ENCODE peak calls at places on chromosome 22, in seven cellular contexts. J, R, P, F, A, D and N are unnamed samples.

GRCh38 chr22:25153961-25154685 is 45.5 kb upstream of the CRYBB3 start:
- DNase-seq in P (peak), D (no peak), J (peak), F (peak), R (no peak), A (peak), N (no peak)

GRCh38 chr22:42060489-42060888 is 10.1 kb downstream of the NAGA start:
- DNase-seq in J (no peak), F (no peak), D (no peak), P (no peak), A (no peak), R (no peak), N (peak)

GRCh38 chr22:48169227-48169626 is 1406.8 kb downstream of the TBC1D22A start:
- DNase-seq in F (no peak), J (no peak), D (no peak), A (no peak), P (no peak), R (no peak), N (no peak)

GRCh38 chr22:47162865-47163264 is 400.4 kb downstream of the TBC1D22A start:
- DNase-seq in P (no peak), D (no peak), A (peak), J (no peak), F (no peak), R (no peak), N (no peak)

GRCh38 chr22:48653306-48653705 is 1174.4 kb downstream of the BRD1 start:
- DNase-seq in F (no peak), R (no peak), J (no peak), A (no peak), D (no peak), P (no peak), N (no peak)

GRCh38 chr22:17569971-17570511 is 6.7 kb downstream of the SLC25A18 start:
- DNase-seq in F (peak), D (peak), A (no peak), J (peak), R (no peak), P (peak), N (no peak)

GRCh38 chr22:30941363-30941740 is 27.2 kb downstream of the MORC2 start:
- DNase-seq in J (no peak), F (no peak), R (no peak), D (no peak), A (no peak), P (no peak), N (no peak)

GRCh38 chr22:50602338-50602700 is 1.7 kb downstream of the MAPK8IP2 start:
- DNase-seq in R (no peak), F (no peak), J (no peak), D (no peak), A (no peak), P (no peak), N (no peak)

GRCh38 chr22:20967697-20968201 is 694 bp downstream of the AIFM3 start:
- DNase-seq in F (no peak), J (no peak), D (no peak), R (no peak), A (no peak), P (no peak), N (no peak)

GRCh38 chr22:27433585-27434190 is 367.9 kb downstream of the MN1 start:
- DNase-seq in R (no peak), A (peak), P (no peak), J (peak), D (peak), F (no peak), N (no peak)

GRCh38 chr22:34622602-34623001 is 443.4 kb upstream of the ISX start:
- DNase-seq in P (no peak), A (no peak), J (no peak), F (no peak), R (no peak), D (no peak), N (no peak)

GRCh38 chr22:35219012-35219411 is 38.3 kb upstream of the HMGXB4 start:
- DNase-seq in P (no peak), D (peak), A (no peak), F (peak), R (peak), J (peak), N (no peak)

GRCh38 chr22:42473484-42474193 is 41.4 kb upstream of the NFAM1 start:
- DNase-seq in D (peak), P (peak), J (peak), R (peak), A (no peak), F (peak), N (no peak)

GRCh38 chr22:48884292-48884691 is 943.4 kb downstream of the BRD1 start:
- DNase-seq in A (no peak), D (no peak), R (no peak), J (no peak), F (no peak), P (no peak), N (no peak)

GRCh38 chr22:46619830-46620501 is at the start of gene GRAMD4:
- DNase-seq in A (no peak), R (no peak), F (no peak), P (peak), J (no peak), D (no peak), N (no peak)

GRCh38 chr22:42937164-42937854 is 77.6 kb downstream of the PACSIN2 start:
- DNase-seq in A (peak), F (peak), P (no peak), D (peak), R (peak), J (peak), N (no peak)

GRCh38 chr22:48957311-48957986 is 870.2 kb downstream of the BRD1 start:
- DNase-seq in J (no peak), P (no peak), F (no peak), A (no peak), R (no peak), D (no peak), N (peak)

GRCh38 chr22:27876684-27877083 is 42.4 kb downstream of the PITPNB start:
- DNase-seq in F (peak), P (peak), A (no peak), J (peak), R (no peak), D (peak), N (no peak)

GRCh38 chr22:26722159-26722558 is 64.8 kb downstream of the MIAT start:
- DNase-seq in P (no peak), A (no peak), R (no peak), F (no peak), D (peak), J (peak), N (no peak)

GRCh38 chr22:41782316-41782715 is 18.2 kb upstream of the CCDC134 start:
- DNase-seq in R (no peak), A (no peak), F (no peak), P (no peak), D (no peak), J (no peak), N (no peak)

GRCh38 chr22:42919199-42919598 is 62.1 kb upstream of the ARFGAP3 start:
- DNase-seq in R (peak), A (no peak), F (no peak), D (no peak), P (peak), J (no peak), N (no peak)

GRCh38 chr22:28882545-28882877 is 861 bp upstream of the ZNRF3 start:
- DNase-seq in A (no peak), D (no peak), P (peak), J (no peak), R (no peak), F (peak), N (no peak)

GRCh38 chr22:33983558-33983957 is 63.3 kb upstream of the LARGE1 start:
- DNase-seq in A (no peak), P (no peak), J (no peak), R (no peak), D (no peak), F (no peak), N (no peak)

GRCh38 chr22:42217019-42217751 is 53.3 kb downstream of the TCF20 start:
- DNase-seq in D (peak), F (no peak), J (peak), R (no peak), P (no peak), A (no peak), N (no peak)

GRCh38 chr22:30196867-30197336 is 49.7 kb downstream of the LIF start:
- DNase-seq in F (no peak), R (no peak), J (no peak), P (peak), A (no peak), D (no peak), N (no peak)

GRCh38 chr22:46674906-46675305 is 54.7 kb downstream of the GRAMD4 start:
- DNase-seq in D (no peak), A (no peak), R (no peak), J (no peak), F (no peak), P (no peak), N (no peak)

GRCh38 chr22:34878996-34879395 is 187.0 kb upstream of the ISX start:
- DNase-seq in A (no peak), J (no peak), F (no peak), P (no peak), R (no peak), D (no peak), N (no peak)

GRCh38 chr22:30305519-30305905 is 16.2 kb upstream of the CASTOR1 start:
- DNase-seq in R (no peak), J (peak), F (peak), D (no peak), P (no peak), A (no peak), N (no peak)

GRCh38 chr22:23240639-23241389 is 60.5 kb downstream of the BCR start:
- DNase-seq in F (peak), R (peak), D (no peak), J (no peak), A (no peak), P (peak), N (no peak)

GRCh38 chr22:49948958-49949913 is 11.3 kb upstream of the PIM3 start:
- DNase-seq in F (no peak), D (no peak), J (no peak), P (no peak), A (peak), R (no peak), N (no peak)

GRCh38 chr22:28874816-28875320 is 8.5 kb upstream of the ZNRF3 start:
- DNase-seq in R (no peak), P (no peak), F (no peak), D (no peak), J (no peak), A (no peak), N (no peak)

GRCh38 chr22:20803696-20804324 is 29.9 kb downstream of the SERPIND1 start:
- DNase-seq in P (peak), J (peak), D (peak), A (peak), R (peak), F (peak), N (no peak)

GRCh38 chr22:49600891-49601431 is 226.7 kb downstream of the BRD1 start:
- DNase-seq in D (no peak), F (no peak), A (no peak), P (no peak), J (no peak), R (no peak), N (no peak)

GRCh38 chr22:24588370-24588755 is 4.5 kb downstream of the LRRC75B start:
- DNase-seq in R (no peak), P (no peak), D (no peak), F (peak), A (peak), J (no peak), N (no peak)

GRCh38 chr22:27581241-27581640 is 220.3 kb downstream of the MN1 start:
- DNase-seq in A (no peak), J (no peak), F (no peak), P (no peak), D (no peak), R (no peak), N (no peak)

GRCh38 chr22:39738746-39739145 is 154.8 kb downstream of the ENTHD1 start:
- DNase-seq in D (peak), J (peak), R (no peak), F (peak), P (no peak), A (no peak), N (no peak)

GRCh38 chr22:19641254-19641982 is 72.9 kb upstream of the SEPTIN5 start:
- DNase-seq in D (no peak), J (no peak), P (no peak), F (no peak), A (peak), R (peak), N (no peak)
- TF ChIP-seq CTCF in D (peak), J (peak), P (no peak), F (peak), A (peak), R (peak), N (peak)

DNA sequence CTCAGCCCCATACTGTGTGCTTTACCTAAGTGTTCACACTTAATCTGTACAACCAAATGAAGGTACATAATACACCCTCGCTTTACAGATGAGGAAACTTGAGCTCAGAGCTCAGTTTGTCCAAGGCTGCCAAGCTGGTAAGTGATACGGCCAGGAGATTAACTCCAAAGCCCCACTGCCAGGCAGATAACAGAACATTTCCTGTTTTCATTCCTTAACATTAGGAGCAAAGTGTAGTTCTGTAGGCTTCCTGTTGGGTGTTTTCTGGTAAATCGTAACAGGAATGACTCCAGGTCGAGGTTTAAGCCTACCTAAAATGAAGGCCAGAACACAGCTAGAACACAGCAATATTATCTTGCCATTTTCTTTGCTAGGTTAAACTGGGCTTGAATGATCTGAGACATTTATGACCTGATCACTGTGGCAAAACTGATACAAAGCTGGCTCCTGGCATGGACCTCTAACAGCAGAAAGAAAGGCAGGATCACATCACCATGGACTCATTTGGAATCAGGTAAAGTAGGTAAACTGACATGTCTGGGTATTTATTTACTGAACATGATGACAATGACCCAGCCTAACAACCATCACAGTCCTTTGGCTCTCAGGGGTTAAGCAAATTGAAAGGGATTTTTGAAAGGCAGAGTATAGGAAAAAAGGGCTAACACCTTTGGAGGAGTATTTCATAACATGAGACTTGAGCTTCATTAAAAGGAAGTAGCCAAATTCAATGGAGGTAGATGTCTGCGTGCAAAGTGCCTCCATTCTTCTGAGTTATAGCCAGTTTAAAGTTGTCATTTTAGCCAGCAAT is 3.9 kb upstream of the NUP50 start:
- DNase-seq in A (peak), D (peak), F (peak), R (peak), J (peak), P (peak), N (no peak)
- TF ChIP-seq CTCF in A (peak), D (peak), F (no peak), R (no peak), J (peak), P (peak), N (peak)

GRCh38 chr22:44701824-44702478 is at the start of gene PRR5:
- DNase-seq in P (peak), A (peak), J (peak), R (peak), F (peak), D (peak), N (peak)

GRCh38 chr22:44701187-44701586 is 817 bp upstream of the PRR5 start:
- DNase-seq in D (no peak), R (no peak), P (no peak), J (no peak), A (no peak), F (no peak), N (no peak)

GRCh38 chr22:44703269-44703870 is 1.4 kb downstream of the PRR5 start:
- DNase-seq in F (no peak), J (no peak), A (no peak), D (no peak), R (no peak), P (no peak), N (no peak)

GRCh38 chr22:44704159-44705021 is 2.4 kb downstream of the PRR5 start:
- DNase-seq in R (no peak), A (no peak), P (no peak), J (no peak), D (no peak), F (no peak), N (no peak)

DNA sequence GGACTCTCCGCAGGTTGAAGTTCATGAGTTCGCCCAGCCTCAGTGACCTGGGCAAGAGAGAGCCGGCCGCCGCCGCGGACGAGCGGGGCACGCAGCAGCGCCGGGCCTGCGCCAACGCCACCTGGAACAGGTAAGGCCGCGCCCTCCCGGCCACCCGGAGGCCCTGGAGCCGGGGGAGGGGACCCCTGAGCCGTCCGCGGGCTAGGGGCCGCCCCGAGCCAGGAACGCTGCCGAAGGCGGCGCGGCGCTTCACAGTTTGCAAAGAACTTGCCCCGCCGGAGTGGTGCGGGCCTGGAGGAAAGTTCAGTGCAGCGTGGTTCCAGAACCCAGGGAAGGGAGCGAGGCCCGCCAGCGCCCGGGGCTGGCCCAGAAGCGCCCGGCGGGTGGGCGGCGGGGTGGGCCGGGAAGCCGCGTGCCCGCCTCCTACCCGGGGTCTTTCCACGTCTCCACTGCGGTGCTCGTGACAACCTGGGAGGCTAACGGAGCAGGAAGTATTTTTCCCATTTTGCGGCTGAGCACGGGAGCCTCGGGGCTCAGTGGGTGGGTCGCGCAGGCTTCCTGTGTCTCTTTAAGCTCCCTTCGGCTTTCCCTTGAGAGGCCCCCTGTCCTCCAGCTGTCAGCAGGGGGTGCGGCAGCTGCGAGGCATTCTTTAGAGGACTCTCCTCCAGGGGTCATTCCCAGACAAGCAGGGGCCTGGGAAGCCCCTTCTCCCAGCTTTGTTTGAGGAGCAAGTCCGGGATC is 645 bp downstream of the PRR5 start:
- DNase-seq in F (peak), J (no peak), A (peak), R (no peak), P (peak), D (peak), N (no peak)
- TF ChIP-seq CTCF in F (no peak), J (no peak), A (no peak), R (no peak), P (no peak), D (peak), N (peak)

DNA sequence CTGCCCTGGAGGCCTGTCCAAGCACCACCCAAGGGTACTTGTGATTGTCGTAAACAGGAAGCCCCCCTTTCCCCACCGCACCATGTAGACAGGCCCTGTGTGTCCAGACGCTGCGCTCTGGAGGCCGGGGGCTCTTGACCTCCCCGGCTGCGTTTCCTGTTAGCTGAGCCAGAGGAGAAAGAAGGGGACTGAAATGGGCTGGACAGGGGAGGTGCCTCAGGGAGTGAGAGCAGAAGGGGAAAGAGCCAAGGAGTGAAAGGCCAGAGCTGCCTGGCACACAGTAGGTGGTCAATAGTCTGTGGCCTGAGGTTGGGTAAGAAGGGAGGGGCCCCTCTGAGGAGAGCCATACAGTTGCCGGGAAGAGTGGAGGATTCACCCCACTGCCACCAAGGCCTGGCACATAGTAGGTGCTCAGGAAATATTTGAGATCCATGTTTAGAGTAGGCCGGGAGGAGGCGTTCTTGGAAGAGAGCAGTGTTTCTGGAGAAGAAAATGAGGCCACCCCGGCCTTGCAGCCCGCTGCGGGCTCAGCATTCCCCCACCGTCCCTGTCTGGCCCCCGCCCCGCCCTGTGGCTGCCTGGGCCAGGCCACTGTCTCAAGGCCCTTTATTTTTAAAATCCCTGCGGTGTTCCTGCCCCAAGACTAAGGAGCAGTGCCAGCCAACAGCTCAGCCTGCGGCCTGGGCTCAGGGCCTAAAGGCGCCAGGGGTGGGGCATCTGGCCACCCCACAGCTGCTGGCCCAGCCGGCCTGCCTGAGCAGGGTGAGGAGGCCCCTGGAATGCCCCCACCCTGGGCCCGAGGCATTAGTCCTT is 13.6 kb upstream of the CDC42EP1 start:
- DNase-seq in J (peak), R (no peak), P (no peak), A (peak), D (peak), F (peak), N (no peak)
- TF ChIP-seq CTCF in J (no peak), R (no peak), P (no peak), A (no peak), D (no peak), F (peak), N (no peak)